ENCODE peak calls at places on chromosome 15, in ten cellular contexts. One of them, this sample, is unnamed. For H3K36me3 and H3K27me3, the result is how much of the 10 kb centered on the place peaks cover.

GRCh38 chr15:44810237-44810636 is 73.9 kb downstream of the TRIM69 start:
- DNase-seq in ascending aorta: no peak
- DNase-seq in psoas muscle: no peak
- DNase-seq in IMR-90: no peak
- DNase-seq in WERI-Rb-1: no peak
- DNase-seq in neuronal stem cell: no peak
- DNase-seq in cardiac muscle cell: no peak
- DNase-seq in SJSA1: no peak
- DNase-seq in GM23338: no peak
- DNase-seq in tibial nerve: no peak
- DNase-seq in this sample: no peak

GRCh38 chr15:50046159-50046558 is 72.9 kb downstream of the ATP8B4 start:
- DNase-seq in ascending aorta: no peak
- DNase-seq in IMR-90: no peak
- DNase-seq in neuronal stem cell: no peak
- DNase-seq in WERI-Rb-1: no peak
- DNase-seq in GM23338: no peak
- DNase-seq in tibial nerve: no peak
- DNase-seq in psoas muscle: no peak
- DNase-seq in SJSA1: no peak
- DNase-seq in cardiac muscle cell: no peak
- DNase-seq in this sample: no peak

GRCh38 chr15:48644827-48645557 is 517 bp downstream of the FBN1 start:
- DNase-seq in neuronal stem cell: peak
- DNase-seq in ascending aorta: no peak
- DNase-seq in GM23338: peak
- DNase-seq in tibial nerve: no peak
- DNase-seq in WERI-Rb-1: peak
- DNase-seq in cardiac muscle cell: peak
- DNase-seq in psoas muscle: peak
- DNase-seq in SJSA1: peak
- DNase-seq in IMR-90: peak
- DNase-seq in this sample: peak

GRCh38 chr15:70379134-70379533 is 281.4 kb upstream of the TLE3 start:
- DNase-seq in IMR-90: no peak
- DNase-seq in WERI-Rb-1: no peak
- DNase-seq in ascending aorta: no peak
- DNase-seq in cardiac muscle cell: no peak
- DNase-seq in psoas muscle: no peak
- DNase-seq in neuronal stem cell: no peak
- DNase-seq in tibial nerve: no peak
- DNase-seq in GM23338: no peak
- DNase-seq in SJSA1: peak
- DNase-seq in this sample: no peak

GRCh38 chr15:53586815-53587214 is 172.6 kb downstream of the WDR72 start:
- DNase-seq in ascending aorta: no peak
- DNase-seq in IMR-90: no peak
- DNase-seq in WERI-Rb-1: peak
- DNase-seq in neuronal stem cell: peak
- DNase-seq in tibial nerve: no peak
- DNase-seq in psoas muscle: no peak
- DNase-seq in cardiac muscle cell: no peak
- DNase-seq in GM23338: peak
- DNase-seq in SJSA1: no peak
- DNase-seq in this sample: peak

GRCh38 chr15:101242999-101243336 is 8.9 kb downstream of the CHSY1 start:
- DNase-seq in GM23338: no peak
- DNase-seq in SJSA1: no peak
- DNase-seq in WERI-Rb-1: no peak
- DNase-seq in tibial nerve: no peak
- DNase-seq in IMR-90: no peak
- DNase-seq in ascending aorta: no peak
- DNase-seq in cardiac muscle cell: no peak
- DNase-seq in neuronal stem cell: no peak
- DNase-seq in psoas muscle: no peak
- DNase-seq in this sample: no peak

GRCh38 chr15:31360843-31361763 is 34.5 kb downstream of the KLF13 start:
- DNase-seq in SJSA1: no peak
- DNase-seq in GM23338: peak
- DNase-seq in cardiac muscle cell: no peak
- DNase-seq in psoas muscle: no peak
- DNase-seq in tibial nerve: no peak
- DNase-seq in ascending aorta: no peak
- DNase-seq in neuronal stem cell: no peak
- DNase-seq in IMR-90: no peak
- DNase-seq in WERI-Rb-1: no peak
- DNase-seq in this sample: peak

GRCh38 chr15:79972861-79973260 is 1.9 kb upstream of the BCL2A1 start:
- DNase-seq in IMR-90: no peak
- DNase-seq in ascending aorta: no peak
- DNase-seq in neuronal stem cell: no peak
- DNase-seq in psoas muscle: no peak
- DNase-seq in WERI-Rb-1: no peak
- DNase-seq in SJSA1: no peak
- DNase-seq in GM23338: no peak
- DNase-seq in tibial nerve: no peak
- DNase-seq in cardiac muscle cell: no peak
- DNase-seq in this sample: no peak

GRCh38 chr15:45790325-45790943 is 155.6 kb downstream of the SQOR start:
- DNase-seq in WERI-Rb-1: peak
- DNase-seq in psoas muscle: no peak
- DNase-seq in ascending aorta: no peak
- DNase-seq in neuronal stem cell: peak
- DNase-seq in GM23338: peak
- DNase-seq in tibial nerve: no peak
- DNase-seq in SJSA1: no peak
- DNase-seq in cardiac muscle cell: peak
- DNase-seq in IMR-90: peak
- DNase-seq in this sample: peak

GRCh38 chr15:96593735-96594134 is 263.2 kb downstream of the NR2F2 start:
- DNase-seq in cardiac muscle cell: no peak
- DNase-seq in IMR-90: no peak
- DNase-seq in ascending aorta: no peak
- DNase-seq in psoas muscle: no peak
- DNase-seq in SJSA1: no peak
- DNase-seq in neuronal stem cell: peak
- DNase-seq in tibial nerve: no peak
- DNase-seq in GM23338: peak
- DNase-seq in WERI-Rb-1: no peak
- DNase-seq in this sample: no peak

GRCh38 chr15:83365370-83365938 is 81.0 kb upstream of the BNC1 start:
- DNase-seq in WERI-Rb-1: no peak
- DNase-seq in neuronal stem cell: no peak
- DNase-seq in psoas muscle: peak
- DNase-seq in cardiac muscle cell: peak
- DNase-seq in GM23338: peak
- DNase-seq in tibial nerve: no peak
- DNase-seq in IMR-90: peak
- DNase-seq in SJSA1: no peak
- DNase-seq in ascending aorta: no peak
- DNase-seq in this sample: peak

GRCh38 chr15:60589253-60589652 is 110.3 kb upstream of the ICE2 start:
- DNase-seq in ascending aorta: no peak
- DNase-seq in neuronal stem cell: no peak
- DNase-seq in cardiac muscle cell: no peak
- DNase-seq in GM23338: no peak
- DNase-seq in SJSA1: no peak
- DNase-seq in psoas muscle: no peak
- DNase-seq in tibial nerve: no peak
- DNase-seq in WERI-Rb-1: peak
- DNase-seq in IMR-90: no peak
- DNase-seq in this sample: no peak

GRCh38 chr15:90249123-90249863 is at the start of gene TTLL13:
- DNase-seq in GM23338: peak
- DNase-seq in SJSA1: peak
- DNase-seq in WERI-Rb-1: peak
- DNase-seq in neuronal stem cell: peak
- DNase-seq in cardiac muscle cell: peak
- DNase-seq in psoas muscle: peak
- DNase-seq in ascending aorta: peak
- DNase-seq in IMR-90: peak
- DNase-seq in tibial nerve: peak
- DNase-seq in this sample: peak

GRCh38 chr15:41561777-41562145 is 2.7 kb downstream of the TYRO3 start:
- DNase-seq in WERI-Rb-1: peak
- DNase-seq in neuronal stem cell: peak
- DNase-seq in ascending aorta: no peak
- DNase-seq in psoas muscle: peak
- DNase-seq in GM23338: peak
- DNase-seq in tibial nerve: peak
- DNase-seq in cardiac muscle cell: peak
- DNase-seq in IMR-90: peak
- DNase-seq in SJSA1: no peak
- DNase-seq in this sample: peak

GRCh38 chr15:96947830-96948229 is 617.3 kb downstream of the NR2F2 start:
- DNase-seq in tibial nerve: no peak
- DNase-seq in GM23338: peak
- DNase-seq in cardiac muscle cell: no peak
- DNase-seq in WERI-Rb-1: no peak
- DNase-seq in ascending aorta: no peak
- DNase-seq in SJSA1: no peak
- DNase-seq in IMR-90: no peak
- DNase-seq in psoas muscle: no peak
- DNase-seq in neuronal stem cell: peak
- DNase-seq in this sample: peak

GRCh38 chr15:67973846-67974245 is 80.3 kb upstream of the PIAS1 start:
- DNase-seq in neuronal stem cell: no peak
- DNase-seq in IMR-90: no peak
- DNase-seq in GM23338: no peak
- DNase-seq in SJSA1: no peak
- DNase-seq in psoas muscle: no peak
- DNase-seq in WERI-Rb-1: no peak
- DNase-seq in cardiac muscle cell: no peak
- DNase-seq in ascending aorta: no peak
- DNase-seq in tibial nerve: no peak
- DNase-seq in this sample: no peak

DNA sequence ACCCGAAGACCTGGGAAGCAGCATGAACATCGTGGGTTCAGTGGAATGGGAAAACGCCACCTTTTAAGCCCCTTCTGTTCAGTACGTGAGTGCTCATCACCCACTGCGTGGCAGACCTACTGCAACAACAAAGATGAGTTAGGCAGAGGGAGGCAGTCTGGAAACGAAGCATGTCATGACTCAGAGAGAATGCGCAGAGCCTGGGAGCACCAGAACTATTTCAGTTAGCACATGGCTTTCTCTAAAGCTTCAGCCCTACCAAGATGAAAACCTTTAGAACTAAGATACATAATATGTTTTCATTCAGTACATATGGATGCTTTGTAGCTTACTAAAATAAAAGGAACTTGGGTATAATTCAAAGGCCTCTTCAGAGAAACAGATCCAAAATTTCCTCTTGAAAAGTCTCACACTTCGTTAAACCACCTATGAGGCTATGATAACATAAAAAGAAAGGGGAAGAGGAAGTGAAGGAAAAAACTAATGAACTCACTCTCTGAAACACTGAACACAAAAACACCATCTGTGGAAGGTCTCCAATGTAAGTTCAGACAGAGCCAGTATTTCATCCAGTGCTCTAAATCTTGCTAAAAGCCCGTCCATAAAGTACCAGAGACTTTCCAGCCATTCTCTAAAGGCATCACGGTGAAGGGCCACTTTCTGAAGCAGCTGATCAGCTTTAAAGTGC is 140.1 kb downstream of the OCA2 start:
- DNase-seq in ascending aorta: no peak
- DNase-seq in GM23338: no peak
- DNase-seq in SJSA1: no peak
- DNase-seq in IMR-90: no peak
- DNase-seq in psoas muscle: no peak
- DNase-seq in tibial nerve: no peak
- DNase-seq in cardiac muscle cell: no peak
- DNase-seq in WERI-Rb-1: no peak
- DNase-seq in neuronal stem cell: no peak
- DNase-seq in this sample: no peak
- H3K4me3 ChIP-seq in ascending aorta: no peak
- H3K4me3 ChIP-seq in GM23338: no peak
- H3K4me3 ChIP-seq in SJSA1: no peak
- H3K4me3 ChIP-seq in IMR-90: no peak
- H3K4me3 ChIP-seq in psoas muscle: no peak
- H3K4me3 ChIP-seq in tibial nerve: no peak
- H3K4me3 ChIP-seq in cardiac muscle cell: no peak
- H3K4me3 ChIP-seq in WERI-Rb-1: no peak
- H3K4me3 ChIP-seq in neuronal stem cell: no peak
- H3K4me3 ChIP-seq in this sample: no peak

DNA sequence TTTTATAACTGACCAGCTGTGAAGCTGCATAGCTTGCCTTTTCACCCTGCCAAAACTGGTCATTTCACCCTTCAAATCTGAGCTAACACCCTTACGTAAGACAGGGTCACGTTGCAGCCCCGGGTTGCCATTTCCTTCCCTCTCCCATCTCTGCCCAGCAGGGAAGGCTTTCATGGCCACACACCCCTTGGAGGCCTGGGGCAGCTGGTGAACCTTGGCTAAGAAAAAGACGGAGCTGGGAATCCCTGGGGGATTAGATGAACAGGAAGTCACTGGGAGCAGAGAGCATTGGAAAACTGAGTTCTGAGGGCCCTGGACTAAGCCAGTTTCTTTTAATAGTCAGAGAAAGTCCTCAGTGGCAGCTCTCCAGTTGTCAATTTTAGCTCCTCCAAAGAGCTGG is 67.8 kb downstream of the TTC23 start:
- DNase-seq in tibial nerve: peak
- DNase-seq in neuronal stem cell: no peak
- DNase-seq in ascending aorta: no peak
- DNase-seq in cardiac muscle cell: peak
- DNase-seq in GM23338: peak
- DNase-seq in psoas muscle: peak
- DNase-seq in WERI-Rb-1: peak
- DNase-seq in SJSA1: no peak
- DNase-seq in IMR-90: no peak
- DNase-seq in this sample: peak
- H3K36me3 ChIP-seq in tibial nerve: under half
- H3K36me3 ChIP-seq in neuronal stem cell: under half
- H3K36me3 ChIP-seq in ascending aorta: under half
- H3K36me3 ChIP-seq in cardiac muscle cell: under half
- H3K36me3 ChIP-seq in GM23338: under half
- H3K36me3 ChIP-seq in psoas muscle: under half
- H3K36me3 ChIP-seq in WERI-Rb-1: under half
- H3K36me3 ChIP-seq in SJSA1: under half
- H3K36me3 ChIP-seq in IMR-90: under half
- H3K36me3 ChIP-seq in this sample: under half

GRCh38 chr15:65985387-65985786 is 116.1 kb downstream of the RAB11A start:
- DNase-seq in cardiac muscle cell: no peak
- DNase-seq in ascending aorta: no peak
- DNase-seq in SJSA1: no peak
- DNase-seq in tibial nerve: no peak
- DNase-seq in psoas muscle: no peak
- DNase-seq in IMR-90: no peak
- DNase-seq in neuronal stem cell: no peak
- DNase-seq in GM23338: no peak
- DNase-seq in WERI-Rb-1: no peak
- DNase-seq in this sample: no peak
- H3K27me3 ChIP-seq in cardiac muscle cell: under half
- H3K27me3 ChIP-seq in ascending aorta: under half
- H3K27me3 ChIP-seq in SJSA1: half or more
- H3K27me3 ChIP-seq in tibial nerve: under half
- H3K27me3 ChIP-seq in psoas muscle: under half
- H3K27me3 ChIP-seq in IMR-90: half or more
- H3K27me3 ChIP-seq in neuronal stem cell: half or more
- H3K27me3 ChIP-seq in GM23338: under half
- H3K27me3 ChIP-seq in WERI-Rb-1: under half
- H3K27me3 ChIP-seq in this sample: under half

GRCh38 chr15:76996076-76996525 is 1.2 kb downstream of the PSTPIP1 start:
- DNase-seq in WERI-Rb-1: no peak
- DNase-seq in cardiac muscle cell: no peak
- DNase-seq in tibial nerve: no peak
- DNase-seq in neuronal stem cell: no peak
- DNase-seq in ascending aorta: no peak
- DNase-seq in IMR-90: no peak
- DNase-seq in psoas muscle: no peak
- DNase-seq in SJSA1: no peak
- DNase-seq in GM23338: no peak
- DNase-seq in this sample: no peak
- H3K4me3 ChIP-seq in WERI-Rb-1: no peak
- H3K4me3 ChIP-seq in cardiac muscle cell: no peak
- H3K4me3 ChIP-seq in tibial nerve: peak
- H3K4me3 ChIP-seq in neuronal stem cell: no peak
- H3K4me3 ChIP-seq in ascending aorta: peak
- H3K4me3 ChIP-seq in IMR-90: no peak
- H3K4me3 ChIP-seq in psoas muscle: peak
- H3K4me3 ChIP-seq in SJSA1: no peak
- H3K4me3 ChIP-seq in GM23338: no peak
- H3K4me3 ChIP-seq in this sample: no peak

This sample was measured in H7.